ENCODE peak calls at places on chromosome 7, in six cellular contexts. T, D, E, B, W and N are unnamed samples.

GRCh38 chr7:79502151-79502550 is 48.7 kb upstream of the MAGI2 start:
- DNase-seq in T (no peak), W (no peak), D (no peak), E (no peak), B (no peak), N (no peak)

GRCh38 chr7:95865716-95866371 is 93.5 kb downstream of the DYNC1I1 start:
- DNase-seq in E (no peak), W (no peak), D (no peak), T (no peak), B (peak; percentile 32), N (no peak)

GRCh38 chr7:14197280-14197679 is 207.8 kb upstream of the ETV1 start:
- DNase-seq in D (no peak), T (no peak), W (no peak), B (no peak), E (no peak), N (no peak)

GRCh38 chr7:70063796-70064423 is 465.6 kb downstream of the AUTS2 start:
- DNase-seq in B (no peak), T (no peak), D (no peak), W (no peak), E (no peak), N (no peak)

GRCh38 chr7:140989068-140989467 is 25.7 kb downstream of the MRPS33 start:
- DNase-seq in W (no peak), B (no peak), T (no peak), E (no peak), D (no peak), N (no peak)

GRCh38 chr7:20591086-20591485 is 24.4 kb upstream of the ABCB5 start:
- DNase-seq in B (no peak), T (no peak), W (no peak), E (no peak), D (no peak), N (no peak)

GRCh38 chr7:25947669-25948516 is 204.1 kb upstream of the NFE2L3 start:
- DNase-seq in W (no peak), T (no peak), D (no peak), E (no peak), B (no peak), N (no peak)

GRCh38 chr7:131896189-131896855 is 339.9 kb upstream of the PODXL start:
- DNase-seq in D (no peak), E (no peak), T (no peak), B (peak; percentile 65), W (no peak), N (no peak)

GRCh38 chr7:148916186-148916585 is 32.1 kb upstream of the EZH2 start:
- DNase-seq in E (no peak), W (no peak), T (no peak), B (no peak), D (peak; percentile 73), N (no peak)

GRCh38 chr7:36630112-36630650 is 94.1 kb downstream of the AOAH start:
- DNase-seq in D (no peak), E (no peak), B (no peak), T (no peak), W (no peak), N (no peak)

GRCh38 chr7:44622342-44623151 is 16.1 kb downstream of the OGDH start:
- DNase-seq in T (no peak), B (no peak), D (no peak), E (no peak), W (no peak), N (peak; percentile 24)

GRCh38 chr7:73707045-73707631 is 12.3 kb downstream of the STX1A start:
- DNase-seq in B (no peak), W (no peak), E (no peak), D (no peak), T (peak; percentile 89), N (no peak)

GRCh38 chr7:43137811-43138210 is 25.4 kb downstream of the HECW1 start:
- DNase-seq in B (no peak), D (no peak), T (no peak), E (no peak), W (no peak), N (no peak)

DNA sequence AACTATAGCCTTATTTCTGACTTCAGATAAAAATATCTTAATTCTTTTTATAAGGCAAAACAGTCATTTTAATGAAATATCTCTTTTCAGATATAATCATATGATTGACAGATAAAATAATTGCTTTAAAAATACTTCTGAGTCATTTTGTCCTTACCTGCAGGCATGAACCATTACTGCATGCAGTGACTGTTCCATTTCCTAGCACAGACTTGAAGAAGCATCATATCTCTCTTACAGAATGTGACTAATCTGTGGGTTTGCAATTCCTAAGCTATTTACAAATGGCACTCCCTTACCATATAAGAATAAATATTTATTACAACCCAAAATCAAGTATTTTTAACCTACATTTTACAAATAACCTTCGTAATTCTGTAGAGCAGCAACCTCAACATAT is 120.7 kb downstream of the SRPK2 start:
- DNase-seq in E (no peak), W (no peak), D (peak; percentile 39), T (no peak), B (no peak), N (peak; percentile 77)
- H3K27ac ChIP-seq in E (peak overlapping the region; percentile 64), W (peak overlapping the region; percentile 67), D (no peak overlapping the region), T (peak overlapping the region; percentile 78), B (no peak overlapping the region), N (no peak overlapping the region)

DNA sequence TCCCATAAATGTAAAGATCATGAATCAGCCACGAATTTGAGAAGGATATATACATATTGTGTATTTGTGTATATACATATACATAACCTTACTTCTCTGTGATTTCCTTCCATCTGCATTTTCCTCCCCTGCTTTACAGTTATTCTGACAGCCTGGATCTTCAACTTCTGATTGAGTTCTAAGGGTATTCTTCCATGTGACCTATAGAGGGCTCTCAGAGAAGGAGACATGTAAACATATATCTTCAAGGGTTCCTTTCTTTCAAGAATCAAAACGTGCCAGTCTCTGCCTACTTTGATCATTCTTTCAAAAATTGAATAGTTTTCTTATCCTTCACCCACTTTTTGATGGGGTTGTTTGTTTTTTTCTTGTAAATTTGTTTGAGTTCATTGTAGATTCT is 453.7 kb upstream of the POT1 start:
- DNase-seq in W (no peak), T (no peak), D (no peak), E (no peak), B (no peak), N (peak; percentile 2)
- TF ChIP-seq CTCF in W (no peak), T (no peak), D (no peak), E (no peak), B (peak; percentile 51), N (peak; percentile 11)

GRCh38 chr7:137343483-137343841 is at the start of gene PTN:
- DNase-seq in W (no peak), E (no peak), D (peak; percentile 43), T (no peak), B (peak; percentile 76), N (peak; percentile 2)

GRCh38 chr7:137337902-137338301 is 5.6 kb downstream of the PTN start:
- DNase-seq in D (no peak), T (no peak), W (no peak), B (no peak), E (no peak), N (no peak)

GRCh38 chr7:137342751-137343482 is 616 bp downstream of the PTN start:
- DNase-seq in E (no peak), B (no peak), D (no peak), W (no peak), T (no peak), N (no peak)

GRCh38 chr7:137345799-137346449 is 2.4 kb upstream of the PTN start:
- DNase-seq in T (no peak), D (no peak), E (no peak), W (no peak), B (no peak), N (no peak)

GRCh38 chr7:137342340-137342739 is 1.2 kb downstream of the PTN start:
- DNase-seq in D (no peak), B (no peak), T (no peak), W (no peak), E (no peak), N (no peak)
- H3K27ac ChIP-seq in D (no peak overlapping the region), B (no peak overlapping the region), T (no peak overlapping the region), W (no peak overlapping the region), E (no peak overlapping the region), N (no peak overlapping the region)

DNA sequence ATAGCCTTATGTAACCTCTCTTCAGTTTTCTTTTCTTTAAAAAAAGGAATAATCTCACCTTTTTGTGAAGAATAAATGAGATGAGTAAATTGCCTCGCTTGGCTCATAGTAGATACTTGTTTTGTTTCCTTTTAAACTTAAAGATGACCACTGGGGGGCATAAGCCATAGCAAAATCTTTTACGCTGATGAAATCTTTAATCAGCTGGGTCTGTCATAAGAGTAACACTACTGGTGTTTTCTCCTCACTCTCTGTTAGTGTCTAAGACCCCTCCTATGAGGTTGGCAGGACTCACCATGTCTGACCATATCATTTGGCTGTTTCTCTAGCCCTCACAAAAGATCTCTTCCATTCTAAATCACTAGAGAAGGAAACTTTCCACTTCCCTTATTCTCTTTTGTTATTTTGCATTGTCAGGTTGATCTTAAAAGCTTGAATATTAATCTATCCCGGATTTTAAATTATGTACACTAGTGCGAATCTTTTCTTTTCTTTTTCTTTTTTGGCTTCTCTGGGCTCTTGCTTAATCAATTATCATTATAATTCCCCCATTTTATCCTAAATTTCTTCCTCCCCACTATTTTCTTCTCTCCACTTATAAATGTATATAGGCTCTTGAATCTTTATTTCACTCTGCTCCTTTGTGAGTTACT is 12.5 kb downstream of the STAG3 start:
- DNase-seq in E (no peak), B (no peak), T (no peak), W (no peak), D (peak; percentile 24), N (no peak)
- TF ChIP-seq CTCF in E (peak; percentile 23), B (peak; percentile 53), T (peak; percentile 47), W (no peak), D (peak; percentile 58), N (peak; percentile 59)

DNA sequence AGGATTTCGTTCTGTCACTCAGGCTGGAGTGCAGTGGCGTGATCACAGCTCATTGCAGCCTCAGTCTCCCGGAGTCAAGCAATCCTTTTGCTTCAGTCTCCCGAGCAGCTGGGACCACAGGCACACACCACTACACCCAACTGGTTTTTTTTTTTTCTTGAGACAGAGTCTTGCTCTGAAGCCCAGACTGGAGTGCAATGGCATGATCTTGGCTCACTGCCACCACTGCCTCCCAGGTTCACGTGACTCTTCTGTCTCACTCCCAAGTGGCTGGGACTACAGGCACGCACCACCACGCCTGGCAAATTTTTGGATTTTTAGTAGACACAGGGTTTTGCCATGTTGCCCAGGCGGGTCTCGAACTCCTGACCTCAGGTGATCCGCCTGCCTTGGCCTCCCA is 6.1 kb upstream of the ACTL6B start:
- DNase-seq in B (no peak), D (no peak), E (no peak), T (no peak), W (no peak), N (no peak)
- H3K27ac ChIP-seq in B (no peak overlapping the region), D (no peak overlapping the region), E (no peak overlapping the region), T (no peak overlapping the region), W (no peak overlapping the region), N (no peak overlapping the region)